ENCODE peak calls at places on chromosomes 3 and 15, in nine cellular contexts. C is Panc1, F is A549, H is HepG2, Y is GM23338, S is HCT116, U is SK-N-SH, M is K562, Q is GM12878. Z is an unnamed sample.

GRCh38 chr3:50671331-50671730 is 3.4 kb upstream of the DOCK3 start:
- DNase-seq in M (no peak), F (peak), Y (no peak), S (peak), C (no peak), H (no peak), Q (no peak), U (no peak), Z (no peak)

GRCh38 chr3:81308296-81308695 is 453.1 kb downstream of the GBE1 start:
- DNase-seq in H (no peak), Y (no peak), Q (no peak), S (no peak), U (no peak), M (no peak), F (no peak), C (no peak), Z (no peak)

GRCh38 chr3:129336093-129336706 is 57.5 kb downstream of the HMCES start:
- DNase-seq in U (no peak), M (no peak), S (no peak), Q (no peak), C (no peak), Y (no peak), H (no peak), F (no peak), Z (no peak)

GRCh38 chr15:79154491-79155182 is 64.1 kb upstream of the RASGRF1 start:
- DNase-seq in M (no peak), C (no peak), F (no peak), Y (peak), H (no peak), U (peak), S (no peak), Q (no peak), Z (no peak)

GRCh38 chr3:195352895-195353488 is 82.0 kb upstream of the XXYLT1 start:
- DNase-seq in F (no peak), Q (no peak), U (no peak), M (no peak), C (peak), H (peak), S (peak), Y (peak), Z (no peak)

GRCh38 chr15:75349851-75350588 is 3.2 kb downstream of the NEIL1 start:
- DNase-seq in Y (no peak), F (no peak), M (no peak), H (no peak), U (no peak), S (no peak), C (no peak), Q (peak), Z (peak)

GRCh38 chr15:90412356-90413194 is 24.5 kb downstream of the IQGAP1 start:
- DNase-seq in H (no peak), S (peak), U (no peak), Y (peak), M (no peak), C (no peak), F (no peak), Q (peak), Z (peak)

GRCh38 chr3:155714295-155714718 is 30.6 kb downstream of the PLCH1 start:
- DNase-seq in M (no peak), C (no peak), F (no peak), H (peak), U (peak), Q (no peak), Y (peak), S (no peak), Z (no peak)

GRCh38 chr3:138012526-138012925 is 2.6 kb downstream of the CLDN18 start:
- DNase-seq in S (no peak), Y (no peak), H (no peak), U (no peak), M (no peak), Q (no peak), C (no peak), F (no peak), Z (no peak)

GRCh38 chr3:32983124-32983523 is 31.7 kb downstream of the CCR4 start:
- DNase-seq in C (no peak), M (no peak), H (no peak), Y (no peak), S (no peak), F (no peak), U (no peak), Q (no peak), Z (no peak)

GRCh38 chr15:69666921-69667811 is 214.5 kb downstream of the RPLP1 start:
- DNase-seq in Y (no peak), H (no peak), S (no peak), Q (peak), C (no peak), F (no peak), U (no peak), M (no peak), Z (peak)

GRCh38 chr3:32655167-32655566 is 29.8 kb upstream of the CNOT10 start:
- DNase-seq in Q (no peak), M (no peak), S (no peak), Y (no peak), U (no peak), C (no peak), H (no peak), F (no peak), Z (no peak)

GRCh38 chr3:11621077-11621476 is 22.6 kb downstream of the VGLL4 start:
- DNase-seq in C (no peak), M (no peak), U (no peak), Y (no peak), F (no peak), S (no peak), H (no peak), Q (no peak), Z (no peak)

GRCh38 chr3:131849640-131850039 is 185.2 kb downstream of the CPNE4 start:
- DNase-seq in Y (no peak), S (no peak), U (no peak), M (no peak), F (no peak), H (no peak), C (no peak), Q (no peak), Z (no peak)

GRCh38 chr3:170485696-170486095 is 67.0 kb downstream of the CLDN11 start:
- DNase-seq in C (no peak), Q (no peak), M (no peak), U (no peak), S (no peak), F (no peak), Y (no peak), H (no peak), Z (no peak)

GRCh38 chr15:99446565-99447496 is 119.0 kb upstream of the MEF2A start:
- DNase-seq in U (peak), Y (no peak), S (no peak), F (no peak), M (no peak), H (no peak), Q (no peak), C (no peak), Z (no peak)

GRCh38 chr3:189824629-189825312 is 193.6 kb downstream of the TP63 start:
- DNase-seq in Q (no peak), M (no peak), F (peak), C (peak), S (no peak), U (no peak), H (no peak), Y (no peak), Z (no peak)

GRCh38 chr3:46984591-46985459 is 5.4 kb downstream of the NBEAL2 start:
- DNase-seq in Y (no peak), Q (no peak), C (no peak), F (no peak), S (no peak), U (no peak), H (no peak), M (no peak), Z (no peak)

GRCh38 chr3:128469128-128469527 is 2.4 kb upstream of the DNAJB8 start:
- DNase-seq in S (no peak), Q (no peak), H (no peak), U (no peak), M (no peak), C (no peak), Y (no peak), F (no peak), Z (no peak)

GRCh38 chr3:126907557-126907956 is 75.4 kb upstream of the PLXNA1 start:
- DNase-seq in M (no peak), S (no peak), H (no peak), U (peak), F (no peak), Q (no peak), Y (no peak), C (no peak), Z (no peak)

GRCh38 chr15:92914103-92914499 is 14.0 kb downstream of the CHD2 start:
- DNase-seq in Q (no peak), Y (peak), U (no peak), F (no peak), M (no peak), H (no peak), C (no peak), S (no peak), Z (no peak)

GRCh38 chr3:16122155-16122554 is 52.3 kb upstream of the GALNT15 start:
- DNase-seq in S (no peak), F (no peak), H (no peak), U (no peak), C (no peak), Y (no peak), M (no peak), Q (no peak), Z (no peak)

GRCh38 chr3:33030802-33031201 is 66.1 kb downstream of the GLB1 start:
- DNase-seq in Q (no peak), U (no peak), H (no peak), F (no peak), Y (peak), C (no peak), M (no peak), S (no peak), Z (no peak)

DNA sequence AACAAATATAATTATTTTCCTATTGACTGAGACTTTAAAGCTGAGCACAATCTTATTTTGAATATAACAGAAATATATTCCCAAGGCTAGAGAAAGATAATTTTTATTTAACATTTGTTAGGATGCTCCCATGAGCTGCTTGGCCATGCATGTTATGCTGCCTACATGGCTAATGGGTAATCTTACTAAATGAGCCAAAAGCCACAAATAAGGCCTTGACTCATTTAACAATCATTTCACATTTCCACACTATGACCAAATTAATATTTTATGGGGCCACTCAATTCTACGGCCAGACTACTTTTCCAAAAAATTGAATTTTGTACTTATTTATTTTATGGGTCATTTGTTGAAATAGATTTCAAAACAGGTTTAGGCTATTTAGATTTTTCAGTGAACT is 141.7 kb downstream of the MEIS2 start:
- DNase-seq in H (no peak), U (no peak), C (no peak), F (no peak), Y (no peak), M (no peak), Q (no peak), S (no peak), Z (no peak)
- TF ChIP-seq REST in H (no peak), U (no peak), C (no peak), F (no peak), Y (no peak), M (no peak), Q (no peak), S (no peak), Z (no peak)

DNA sequence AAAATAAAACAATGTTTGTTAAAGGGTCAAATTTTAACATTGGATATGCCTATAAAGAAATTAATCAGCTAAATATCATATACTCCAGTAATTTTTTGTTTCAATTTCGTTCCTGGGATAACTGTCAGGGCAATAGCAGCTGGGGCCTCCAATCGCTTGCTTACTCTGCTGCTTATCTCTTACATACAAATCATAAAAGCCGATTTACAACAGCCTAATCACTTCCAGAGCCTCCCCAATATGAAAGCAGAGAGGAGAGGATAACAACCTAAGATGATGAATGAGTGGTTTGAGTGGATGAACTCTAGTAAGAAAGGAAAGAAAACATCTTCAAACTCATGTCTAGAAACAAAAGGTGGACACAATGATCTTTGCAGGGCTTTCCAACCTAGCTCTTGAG is 80.7 kb upstream of the PSMD6 start:
- DNase-seq in Q (no peak), C (no peak), S (no peak), H (no peak), U (peak), F (no peak), M (no peak), Y (no peak), Z (no peak)
- TF ChIP-seq REST in Q (no peak), C (no peak), S (no peak), H (no peak), U (no peak), F (no peak), M (no peak), Y (no peak), Z (no peak)

DNA sequence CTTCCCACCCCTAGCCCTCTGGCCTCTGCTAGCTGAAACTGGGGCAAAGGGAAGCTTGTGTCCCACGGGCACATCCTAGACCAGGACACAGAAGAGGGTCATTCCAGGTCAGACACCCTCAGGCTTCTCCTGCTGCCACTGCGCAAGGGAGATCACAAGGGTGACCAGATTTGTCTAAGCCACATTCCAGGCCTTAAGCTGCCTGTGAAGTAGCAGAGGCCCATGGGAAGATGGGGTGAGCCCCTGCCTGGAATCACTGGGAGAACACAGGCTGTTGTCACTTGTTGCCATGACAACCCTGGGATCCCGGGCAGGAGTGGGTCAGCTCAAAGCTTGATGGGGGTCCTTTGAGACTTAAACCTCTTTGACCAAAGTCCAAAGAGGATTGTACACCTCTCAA is 10.8 kb downstream of the STRA6 start:
- DNase-seq in M (no peak), H (no peak), Y (no peak), F (no peak), U (no peak), C (no peak), S (no peak), Q (no peak), Z (no peak)
- TF ChIP-seq REST in M (no peak), H (no peak), Y (no peak), F (no peak), U (no peak), C (no peak), S (no peak), Q (no peak), Z (no peak)

GRCh38 chr3:20123121-20123652 is 62.8 kb downstream of the SGO1 start:
- DNase-seq in M (no peak), H (no peak), F (no peak), S (no peak), U (no peak), C (no peak), Y (no peak), Q (no peak), Z (no peak)

GRCh38 chr3:20125289-20125688 is 60.7 kb downstream of the SGO1 start:
- DNase-seq in M (no peak), S (no peak), C (no peak), Q (no peak), H (no peak), F (no peak), Y (no peak), U (no peak), Z (no peak)

GRCh38 chr3:20128378-20128777 is 57.6 kb downstream of the SGO1 start:
- DNase-seq in U (no peak), Q (no peak), S (no peak), Y (no peak), M (no peak), H (no peak), C (no peak), F (no peak), Z (no peak)

GRCh38 chr3:20130122-20130521 is 55.9 kb downstream of the SGO1 start:
- DNase-seq in Y (no peak), F (no peak), M (no peak), H (no peak), Q (no peak), U (no peak), S (no peak), C (no peak), Z (no peak)

GRCh38 chr3:20125912-20126311 is 60.1 kb downstream of the SGO1 start:
- DNase-seq in M (no peak), U (no peak), H (no peak), S (no peak), Y (no peak), C (no peak), F (no peak), Q (peak), Z (no peak)
- TF ChIP-seq REST in M (no peak), U (no peak), H (no peak), S (no peak), Y (no peak), C (no peak), F (no peak), Q (no peak), Z (no peak)

DNA sequence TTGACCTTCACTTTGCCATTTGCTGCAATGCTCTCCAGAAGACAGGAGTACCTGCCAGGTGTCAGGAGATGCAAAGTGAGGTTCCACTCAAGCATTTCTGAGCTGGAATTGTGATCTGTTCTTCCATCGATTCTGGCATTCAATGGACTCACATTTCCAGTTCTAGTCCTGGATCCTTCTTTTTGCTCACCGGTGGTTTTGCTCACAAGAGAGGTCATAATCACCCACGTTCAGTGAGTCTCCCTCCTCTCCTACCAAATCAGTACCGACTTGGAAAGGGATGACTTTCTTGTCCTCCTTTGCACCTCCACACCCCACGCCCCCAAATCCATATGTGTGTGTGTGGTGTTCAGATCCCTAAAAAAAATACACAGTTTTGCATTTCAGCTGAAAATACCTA is 206.7 kb upstream of the IGF1R start:
- DNase-seq in S (no peak), M (no peak), H (no peak), Q (no peak), F (no peak), Y (no peak), C (no peak), U (no peak), Z (no peak)
- TF ChIP-seq REST in S (no peak), M (no peak), H (no peak), Q (no peak), F (no peak), Y (no peak), C (no peak), U (no peak), Z (no peak)

DNA sequence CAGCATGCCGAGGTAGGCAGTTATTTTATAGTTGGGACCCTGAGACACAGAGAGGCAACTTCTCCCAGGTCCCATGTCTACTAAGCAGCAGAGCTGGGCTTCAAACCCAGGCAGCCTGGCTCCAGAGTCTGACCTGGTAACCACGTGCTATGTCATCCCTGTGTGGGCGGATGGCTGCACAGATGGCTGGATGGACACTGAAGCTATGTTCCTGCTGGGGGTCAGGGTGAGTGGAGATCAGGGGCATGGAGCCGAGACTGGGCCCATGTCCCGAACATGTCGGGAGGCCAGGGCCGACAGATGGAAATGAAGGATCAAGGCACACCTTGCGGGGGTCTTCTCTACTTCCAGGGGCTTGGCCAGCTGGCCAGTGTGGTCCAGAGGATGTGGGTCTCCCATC is 9.3 kb upstream of the FBLN2 start:
- DNase-seq in C (no peak), M (peak), U (no peak), Y (no peak), Q (no peak), H (no peak), F (no peak), S (no peak), Z (no peak)
- TF ChIP-seq REST in C (no peak), M (no peak), U (no peak), Y (no peak), Q (no peak), H (no peak), F (no peak), S (no peak), Z (no peak)

GRCh38 chr3:194091141-194091540 is 44.8 kb upstream of the HES1 start:
- DNase-seq in Q (no peak), F (peak), M (no peak), H (no peak), S (no peak), C (no peak), Y (no peak), U (no peak), Z (peak)
- TF ChIP-seq REST in Q (no peak), F (no peak), M (no peak), H (no peak), S (no peak), C (no peak), Y (no peak), U (no peak), Z (no peak)

GRCh38 chr3:116767726-116768125 is 58.1 kb downstream of the TUSC7 start:
- DNase-seq in H (no peak), S (no peak), U (no peak), Q (no peak), M (no peak), C (no peak), Y (no peak), F (no peak), Z (no peak)

GRCh38 chr3:116770815-116771450 is 61.4 kb downstream of the TUSC7 start:
- DNase-seq in Q (peak), M (peak), U (peak), S (peak), C (peak), Y (peak), H (peak), F (peak), Z (peak)
- TF ChIP-seq REST in Q (no peak), M (no peak), U (no peak), S (no peak), C (no peak), Y (no peak), H (no peak), F (no peak), Z (no peak)

Z was measured in HL-60.